ENCODE peak calls at places on chromosomes 16 and 17, in six cellular contexts. M is psoas muscle; P is BJ; S is CD8-positive, alpha-beta memory T cell; A is epithelial cell of proximal tubule; R is left ventricle myocardium inferior. F is an unnamed sample.

GRCh38 chr16:87978127-87978526 is 26.9 kb downstream of the BANP start:
- DNase-seq in M (no peak), P (no peak), S (no peak), A (no peak), R (no peak), F (no peak)

GRCh38 chr16:66512589-66513404 is 37.1 kb downstream of the TK2 start:
- DNase-seq in M (no peak), P (no peak), S (no peak), A (no peak), R (no peak), F (peak; percentile 76)

GRCh38 chr17:64736804-64737492 is 74.8 kb upstream of the SMURF2 start:
- DNase-seq in M (no peak), P (no peak), S (peak; percentile 10), A (no peak), R (no peak), F (no peak)

GRCh38 chr16:31333686-31334649 is 21.0 kb upstream of the ITGAX start:
- DNase-seq in M (no peak), P (no peak), S (no peak), A (no peak), R (no peak), F (no peak)

GRCh38 chr16:2857451-2858244 is at the start of gene PRSS22:
- DNase-seq in M (peak; percentile 44), P (no peak), S (no peak), A (no peak), R (no peak), F (no peak)

GRCh38 chr16:69921125-69921524 is 30.0 kb upstream of the CLEC18A start:
- DNase-seq in M (no peak), P (no peak), S (no peak), A (no peak), R (no peak), F (no peak)

GRCh38 chr17:77312786-77313599 is 172.2 kb downstream of the SEC14L1 start:
- DNase-seq in M (peak; percentile 72), P (peak; percentile 69), S (no peak), A (no peak), R (peak; percentile 68), F (peak; percentile 88)

GRCh38 chr17:2093349-2093748 is 38.4 kb downstream of the HIC1 start:
- DNase-seq in M (peak; percentile 39), P (no peak), S (no peak), A (no peak), R (no peak), F (no peak)

GRCh38 chr17:15944720-15945492 is at the start of gene ADORA2B:
- DNase-seq in M (peak; percentile 71), P (no peak), S (no peak), A (no peak), R (peak; percentile 58), F (peak; percentile 73)

GRCh38 chr17:17229416-17230098 is 7.4 kb downstream of the FLCN start:
- DNase-seq in M (peak; percentile 65), P (no peak), S (no peak), A (no peak), R (no peak), F (peak; percentile 61)

GRCh38 chr17:64787921-64788271 is 125.8 kb upstream of the SMURF2 start:
- DNase-seq in M (peak; percentile 76), P (no peak), S (no peak), A (no peak), R (no peak), F (no peak)

GRCh38 chr16:3161235-3162018 is 26.6 kb upstream of the OR1F1 start:
- DNase-seq in M (no peak), P (no peak), S (no peak), A (no peak), R (no peak), F (peak; percentile 58)

GRCh38 chr17:50993544-50993943 is 127.1 kb downstream of the SPAG9 start:
- DNase-seq in M (no peak), P (no peak), S (no peak), A (no peak), R (no peak), F (no peak)

GRCh38 chr16:31407406-31407805 is 14.3 kb downstream of the ITGAD start:
- DNase-seq in M (no peak), P (no peak), S (no peak), A (no peak), R (no peak), F (no peak)

GRCh38 chr17:17042851-17043667 is 802 bp downstream of the MPRIP start:
- DNase-seq in M (peak; percentile 60), P (no peak), S (peak; percentile 6), A (no peak), R (no peak), F (no peak)

GRCh38 chr16:65119905-65120341 is 1.9 kb downstream of the CDH11 start:
- DNase-seq in M (no peak), P (peak; percentile 53), S (no peak), A (no peak), R (no peak), F (peak; percentile 47)

GRCh38 chr17:74752822-74753401 is 4.5 kb downstream of the NHERF1 start:
- DNase-seq in M (no peak), P (no peak), S (no peak), A (no peak), R (no peak), F (no peak)

GRCh38 chr17:42227849-42228696 is 33.8 kb upstream of the GHDC start:
- DNase-seq in M (no peak), P (no peak), S (no peak), A (no peak), R (no peak), F (no peak)

GRCh38 chr17:17900615-17901520 is 64.1 kb upstream of the SREBF1 start:
- DNase-seq in M (peak; percentile 90), P (peak; percentile 98), S (no peak), A (no peak), R (peak; percentile 81), F (peak; percentile 82)

GRCh38 chr16:70437582-70438324 is 1.1 kb downstream of the ST3GAL2 start:
- DNase-seq in M (no peak), P (no peak), S (no peak), A (no peak), R (no peak), F (no peak)

GRCh38 chr17:77829871-77830799 is 128.4 kb upstream of the TNRC6C start:
- DNase-seq in M (peak; percentile 74), P (peak; percentile 18), S (no peak), A (no peak), R (peak; percentile 67), F (peak; percentile 89)

DNA sequence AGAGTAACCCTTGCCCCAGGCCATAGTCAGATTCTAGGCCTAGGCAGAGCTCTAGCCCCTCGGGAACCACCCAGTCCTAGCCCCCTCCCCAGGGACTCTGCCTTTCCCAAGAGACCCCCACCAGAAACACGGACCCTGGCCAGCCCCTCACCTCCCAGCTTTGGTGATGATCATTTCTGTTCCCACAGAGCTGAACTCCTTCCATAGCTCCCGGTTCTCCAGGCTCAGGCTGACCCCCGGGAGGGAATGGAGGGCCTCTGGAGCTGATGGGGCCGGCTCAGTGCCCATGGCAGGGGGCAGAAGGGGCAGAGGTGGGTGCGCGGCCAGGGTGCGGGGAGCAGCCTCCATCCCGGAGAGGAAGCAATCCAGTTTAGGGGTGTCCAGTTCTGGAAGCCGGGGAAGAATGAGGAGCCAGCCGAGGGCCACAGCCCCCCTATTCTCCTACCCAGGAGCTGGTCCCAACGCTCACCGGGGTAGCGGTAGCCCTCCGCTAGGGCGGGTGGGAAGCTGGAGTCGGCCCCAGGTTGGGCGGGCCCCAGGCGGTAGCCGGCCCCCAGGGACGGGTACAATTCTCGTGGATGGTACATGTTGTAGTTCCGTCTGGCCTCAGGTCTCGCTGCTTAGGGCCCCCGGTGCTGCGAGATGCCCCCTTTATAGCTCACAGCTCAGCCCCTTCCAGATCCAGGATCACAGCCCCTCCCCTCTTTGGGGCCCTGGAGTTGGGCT is 954 bp downstream of the TBX6 start:
- DNase-seq in M (no peak), P (no peak), S (no peak), A (no peak), R (no peak), F (no peak)
- H3K4me3 ChIP-seq in M (peak overlapping the region; percentile 64), P (no peak overlapping the region), S (no peak overlapping the region), A (peak overlapping the region; percentile 74), R (peak overlapping the region; percentile 68), F (no peak overlapping the region)

GRCh38 chr17:49510059-49510719 is 15.1 kb downstream of the NGFR start:
- DNase-seq in M (no peak), P (no peak), S (no peak), A (no peak), R (no peak), F (no peak)

GRCh38 chr17:49509588-49509917 is 14.5 kb downstream of the NGFR start:
- DNase-seq in M (no peak), P (no peak), S (no peak), A (no peak), R (no peak), F (no peak)

GRCh38 chr17:49508891-49509587 is 13.9 kb downstream of the NGFR start:
- DNase-seq in M (no peak), P (no peak), S (no peak), A (no peak), R (no peak), F (no peak)

GRCh38 chr17:49506282-49506681 is 11.2 kb downstream of the NGFR start:
- DNase-seq in M (no peak), P (no peak), S (no peak), A (no peak), R (no peak), F (no peak)

GRCh38 chr17:49508061-49508865 is 13.2 kb downstream of the NGFR start:
- DNase-seq in M (no peak), P (no peak), S (no peak), A (no peak), R (no peak), F (peak; percentile 42)
- H3K4me3 ChIP-seq in M (no peak overlapping the region), P (no peak overlapping the region), S (no peak overlapping the region), A (no peak overlapping the region), R (no peak overlapping the region), F (no peak overlapping the region)

GRCh38 chr16:25037221-25037620 is 22.1 kb upstream of the ARHGAP17 start:
- DNase-seq in M (no peak), P (no peak), S (no peak), A (no peak), R (no peak), F (no peak)

GRCh38 chr16:25037632-25038031 is 22.5 kb upstream of the ARHGAP17 start:
- DNase-seq in M (no peak), P (no peak), S (no peak), A (no peak), R (no peak), F (no peak)

GRCh38 chr16:25036561-25036960 is 21.4 kb upstream of the ARHGAP17 start:
- DNase-seq in M (no peak), P (no peak), S (no peak), A (no peak), R (no peak), F (no peak)

GRCh38 chr16:25034916-25035315 is 19.7 kb upstream of the ARHGAP17 start:
- DNase-seq in M (no peak), P (no peak), S (no peak), A (no peak), R (no peak), F (no peak)

GRCh38 chr16:25035494-25036405 is 20.6 kb upstream of the ARHGAP17 start:
- DNase-seq in M (no peak), P (no peak), S (no peak), A (no peak), R (no peak), F (no peak)
- H3K4me3 ChIP-seq in M (no peak overlapping the region), P (no peak overlapping the region), S (no peak overlapping the region), A (no peak overlapping the region), R (no peak overlapping the region), F (no peak overlapping the region)

DNA sequence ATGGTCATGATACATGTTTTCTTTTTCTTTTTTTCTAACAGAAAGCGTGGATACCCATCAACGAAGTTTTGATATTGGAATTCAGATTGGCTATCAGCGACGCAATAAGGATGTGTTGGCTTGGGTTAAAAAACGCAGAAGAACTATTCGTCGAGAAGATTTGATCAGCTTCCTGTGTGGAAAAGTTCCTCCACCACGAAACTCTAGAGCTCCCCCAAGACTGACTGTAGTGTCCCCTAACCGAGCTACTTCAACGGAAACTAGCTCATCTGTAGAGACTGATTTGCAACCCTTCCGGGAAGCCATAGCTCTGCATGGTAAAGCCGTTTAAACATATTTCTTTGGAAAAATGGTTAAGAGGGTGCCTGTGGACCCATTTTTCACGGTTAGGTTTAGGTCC is 11.5 kb downstream of the HAPSTR1 start:
- DNase-seq in M (no peak), P (no peak), S (no peak), A (no peak), R (no peak), F (no peak)
- H3K4me3 ChIP-seq in M (no peak overlapping the region), P (no peak overlapping the region), S (no peak overlapping the region), A (no peak overlapping the region), R (no peak overlapping the region), F (no peak overlapping the region)